ENCODE peak calls at places on chromosomes 7 and 10, in seven cellular contexts. One of them, this sample, is unnamed.

GRCh38 chr7:140639366-140640053 is 1.1 kb downstream of the DENND2A start:
- DNase-seq in GM06990: no peak
- DNase-seq in ascending aorta: no peak
- DNase-seq in foreskin fibroblast: peak; percentile 74
- DNase-seq in lower lobe of right lung: no peak
- DNase-seq in WERI-Rb-1: peak; percentile 41
- DNase-seq in mammary epithelial cell: no peak
- DNase-seq in this sample: no peak

GRCh38 chr10:69232252-69232651 is 12.1 kb downstream of the HKDC1 start:
- DNase-seq in WERI-Rb-1: no peak
- DNase-seq in GM06990: no peak
- DNase-seq in ascending aorta: no peak
- DNase-seq in mammary epithelial cell: peak; percentile 76
- DNase-seq in foreskin fibroblast: peak; percentile 82
- DNase-seq in lower lobe of right lung: no peak
- DNase-seq in this sample: no peak

GRCh38 chr10:124916098-124916584 is 25.8 kb upstream of the ZRANB1 start:
- DNase-seq in ascending aorta: no peak
- DNase-seq in mammary epithelial cell: no peak
- DNase-seq in WERI-Rb-1: no peak
- DNase-seq in foreskin fibroblast: peak; percentile 31
- DNase-seq in GM06990: no peak
- DNase-seq in lower lobe of right lung: no peak
- DNase-seq in this sample: no peak

GRCh38 chr7:50092579-50093411 is at the start of gene ZPBP:
- DNase-seq in mammary epithelial cell: peak; percentile 25
- DNase-seq in foreskin fibroblast: peak; percentile 28
- DNase-seq in ascending aorta: no peak
- DNase-seq in lower lobe of right lung: peak; percentile 56
- DNase-seq in GM06990: peak; percentile 65
- DNase-seq in WERI-Rb-1: no peak
- DNase-seq in this sample: peak; percentile 59

GRCh38 chr7:125599387-125599786 is 669.8 kb upstream of the POT1 start:
- DNase-seq in lower lobe of right lung: no peak
- DNase-seq in mammary epithelial cell: peak; percentile 28
- DNase-seq in ascending aorta: no peak
- DNase-seq in GM06990: no peak
- DNase-seq in WERI-Rb-1: no peak
- DNase-seq in foreskin fibroblast: no peak
- DNase-seq in this sample: no peak

GRCh38 chr7:92639213-92639896 is 49.2 kb upstream of the FAM133B start:
- DNase-seq in ascending aorta: no peak
- DNase-seq in GM06990: no peak
- DNase-seq in lower lobe of right lung: no peak
- DNase-seq in mammary epithelial cell: no peak
- DNase-seq in WERI-Rb-1: no peak
- DNase-seq in foreskin fibroblast: no peak
- DNase-seq in this sample: no peak

GRCh38 chr10:123614888-123615287 is 51.3 kb upstream of the GPR26 start:
- DNase-seq in mammary epithelial cell: peak; percentile 52
- DNase-seq in lower lobe of right lung: peak; percentile 59
- DNase-seq in foreskin fibroblast: peak; percentile 52
- DNase-seq in ascending aorta: no peak
- DNase-seq in GM06990: no peak
- DNase-seq in WERI-Rb-1: no peak
- DNase-seq in this sample: peak; percentile 48

GRCh38 chr10:77458986-77459590 is 178.5 kb downstream of the KCNMA1 start:
- DNase-seq in ascending aorta: no peak
- DNase-seq in GM06990: no peak
- DNase-seq in WERI-Rb-1: no peak
- DNase-seq in mammary epithelial cell: no peak
- DNase-seq in lower lobe of right lung: no peak
- DNase-seq in foreskin fibroblast: peak; percentile 62
- DNase-seq in this sample: no peak

GRCh38 chr10:43225787-43226153 is 41.1 kb downstream of the RASGEF1A start:
- DNase-seq in ascending aorta: peak; percentile 52
- DNase-seq in lower lobe of right lung: peak; percentile 13
- DNase-seq in WERI-Rb-1: peak; percentile 3
- DNase-seq in mammary epithelial cell: no peak
- DNase-seq in foreskin fibroblast: no peak
- DNase-seq in GM06990: no peak
- DNase-seq in this sample: no peak

GRCh38 chr7:158973440-158973839 is 117.1 kb downstream of the DYNC2I1 start:
- DNase-seq in ascending aorta: no peak
- DNase-seq in mammary epithelial cell: no peak
- DNase-seq in foreskin fibroblast: peak; percentile 13
- DNase-seq in GM06990: no peak
- DNase-seq in lower lobe of right lung: no peak
- DNase-seq in WERI-Rb-1: no peak
- DNase-seq in this sample: peak; percentile 78

GRCh38 chr7:91710896-91711295 is 169.6 kb downstream of the MTERF1 start:
- DNase-seq in foreskin fibroblast: peak; percentile 22
- DNase-seq in ascending aorta: no peak
- DNase-seq in mammary epithelial cell: no peak
- DNase-seq in WERI-Rb-1: no peak
- DNase-seq in GM06990: no peak
- DNase-seq in lower lobe of right lung: no peak
- DNase-seq in this sample: no peak

GRCh38 chr7:129465080-129465479 is 30.8 kb downstream of the STRIP2 start:
- DNase-seq in GM06990: no peak
- DNase-seq in lower lobe of right lung: no peak
- DNase-seq in foreskin fibroblast: no peak
- DNase-seq in WERI-Rb-1: no peak
- DNase-seq in ascending aorta: no peak
- DNase-seq in mammary epithelial cell: no peak
- DNase-seq in this sample: no peak

GRCh38 chr7:66376264-66376945 is 171.3 kb downstream of the TPST1 start:
- DNase-seq in lower lobe of right lung: no peak
- DNase-seq in ascending aorta: no peak
- DNase-seq in WERI-Rb-1: no peak
- DNase-seq in mammary epithelial cell: no peak
- DNase-seq in foreskin fibroblast: no peak
- DNase-seq in GM06990: no peak
- DNase-seq in this sample: no peak

GRCh38 chr7:158885624-158886023 is 29.3 kb downstream of the DYNC2I1 start:
- DNase-seq in GM06990: no peak
- DNase-seq in ascending aorta: no peak
- DNase-seq in foreskin fibroblast: peak; percentile 32
- DNase-seq in WERI-Rb-1: no peak
- DNase-seq in lower lobe of right lung: no peak
- DNase-seq in mammary epithelial cell: no peak
- DNase-seq in this sample: no peak

GRCh38 chr10:101035314-101035713 is 4.3 kb downstream of the SFXN3 start:
- DNase-seq in ascending aorta: no peak
- DNase-seq in GM06990: no peak
- DNase-seq in lower lobe of right lung: no peak
- DNase-seq in WERI-Rb-1: no peak
- DNase-seq in foreskin fibroblast: no peak
- DNase-seq in mammary epithelial cell: no peak
- DNase-seq in this sample: no peak

GRCh38 chr10:78319371-78319770 is 285.7 kb downstream of the RPS24 start:
- DNase-seq in mammary epithelial cell: no peak
- DNase-seq in lower lobe of right lung: no peak
- DNase-seq in foreskin fibroblast: no peak
- DNase-seq in WERI-Rb-1: no peak
- DNase-seq in ascending aorta: peak; percentile 41
- DNase-seq in GM06990: no peak
- DNase-seq in this sample: no peak

GRCh38 chr10:133391761-133392518 is 2.0 kb upstream of the MTG1 start:
- DNase-seq in GM06990: peak; percentile 41
- DNase-seq in mammary epithelial cell: no peak
- DNase-seq in ascending aorta: no peak
- DNase-seq in foreskin fibroblast: no peak
- DNase-seq in WERI-Rb-1: no peak
- DNase-seq in lower lobe of right lung: peak; percentile 30
- DNase-seq in this sample: peak; percentile 35

GRCh38 chr10:24208661-24209420 is at the start of gene KIAA1217:
- DNase-seq in GM06990: peak; percentile 40
- DNase-seq in mammary epithelial cell: peak; percentile 28
- DNase-seq in foreskin fibroblast: peak; percentile 46
- DNase-seq in lower lobe of right lung: peak; percentile 60
- DNase-seq in ascending aorta: peak; percentile 66
- DNase-seq in WERI-Rb-1: no peak
- DNase-seq in this sample: no peak

GRCh38 chr10:84540617-84541288 is 212.4 kb downstream of the CCSER2 start:
- DNase-seq in foreskin fibroblast: peak; percentile 83
- DNase-seq in ascending aorta: peak; percentile 79
- DNase-seq in lower lobe of right lung: peak; percentile 74
- DNase-seq in mammary epithelial cell: peak; percentile 45
- DNase-seq in GM06990: peak; percentile 56
- DNase-seq in WERI-Rb-1: peak; percentile 76
- DNase-seq in this sample: peak; percentile 85

GRCh38 chr7:143892527-143893300 is 9.3 kb downstream of the TCAF1 start:
- DNase-seq in ascending aorta: no peak
- DNase-seq in WERI-Rb-1: peak; percentile 50
- DNase-seq in mammary epithelial cell: peak; percentile 35
- DNase-seq in lower lobe of right lung: no peak
- DNase-seq in GM06990: no peak
- DNase-seq in foreskin fibroblast: peak; percentile 76
- DNase-seq in this sample: no peak

GRCh38 chr10:13869295-13869664 is 282.5 kb downstream of the PRPF18 start:
- DNase-seq in foreskin fibroblast: no peak
- DNase-seq in mammary epithelial cell: no peak
- DNase-seq in ascending aorta: peak; percentile 55
- DNase-seq in GM06990: no peak
- DNase-seq in WERI-Rb-1: no peak
- DNase-seq in lower lobe of right lung: no peak
- DNase-seq in this sample: no peak

GRCh38 chr7:29229946-29230345 is 35.4 kb downstream of the CHN2 start:
- DNase-seq in GM06990: no peak
- DNase-seq in WERI-Rb-1: no peak
- DNase-seq in mammary epithelial cell: no peak
- DNase-seq in lower lobe of right lung: no peak
- DNase-seq in ascending aorta: no peak
- DNase-seq in foreskin fibroblast: no peak
- DNase-seq in this sample: no peak

GRCh38 chr7:95933618-95934017 is 161.3 kb downstream of the DYNC1I1 start:
- DNase-seq in GM06990: no peak
- DNase-seq in mammary epithelial cell: no peak
- DNase-seq in lower lobe of right lung: no peak
- DNase-seq in foreskin fibroblast: no peak
- DNase-seq in WERI-Rb-1: no peak
- DNase-seq in ascending aorta: no peak
- DNase-seq in this sample: no peak

GRCh38 chr10:77626266-77626935 is 11.2 kb downstream of the KCNMA1 start:
- DNase-seq in GM06990: no peak
- DNase-seq in WERI-Rb-1: no peak
- DNase-seq in foreskin fibroblast: peak; percentile 61
- DNase-seq in lower lobe of right lung: no peak
- DNase-seq in mammary epithelial cell: no peak
- DNase-seq in ascending aorta: no peak
- DNase-seq in this sample: no peak

GRCh38 chr7:90709501-90710465 is 113.7 kb downstream of the CDK14 start:
- DNase-seq in ascending aorta: no peak
- DNase-seq in lower lobe of right lung: no peak
- DNase-seq in WERI-Rb-1: no peak
- DNase-seq in mammary epithelial cell: peak; percentile 9
- DNase-seq in foreskin fibroblast: peak; percentile 76
- DNase-seq in GM06990: peak; percentile 49
- DNase-seq in this sample: no peak
- TF ChIP-seq CTCF in ascending aorta: no peak
- TF ChIP-seq CTCF in lower lobe of right lung: no peak
- TF ChIP-seq CTCF in WERI-Rb-1: no peak
- TF ChIP-seq CTCF in mammary epithelial cell: no peak
- TF ChIP-seq CTCF in foreskin fibroblast: no peak
- TF ChIP-seq CTCF in GM06990: no peak
- TF ChIP-seq CTCF in this sample: no peak

DNA sequence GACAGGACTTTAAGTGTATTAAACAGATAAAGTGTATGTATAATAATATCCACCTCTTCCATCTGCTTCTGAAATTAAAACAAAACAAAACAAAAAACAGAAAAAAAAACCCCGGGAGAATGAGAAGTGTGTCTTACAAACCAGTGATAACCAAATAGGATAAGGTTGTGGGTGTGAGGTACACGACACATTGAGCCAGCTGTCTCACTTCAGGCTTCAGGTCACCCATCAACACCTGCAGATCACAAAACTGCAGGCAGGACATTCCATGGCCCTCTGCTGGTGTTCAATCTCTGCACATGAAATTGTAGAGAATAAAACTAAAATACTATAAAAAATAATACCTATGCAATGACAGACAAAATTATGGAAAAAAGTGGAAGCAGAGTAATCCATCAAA is 339.9 kb downstream of the SFMBT2 start:
- DNase-seq in WERI-Rb-1: no peak
- DNase-seq in foreskin fibroblast: no peak
- DNase-seq in GM06990: no peak
- DNase-seq in ascending aorta: no peak
- DNase-seq in mammary epithelial cell: no peak
- DNase-seq in lower lobe of right lung: no peak
- DNase-seq in this sample: no peak
- TF ChIP-seq CTCF in WERI-Rb-1: no peak
- TF ChIP-seq CTCF in foreskin fibroblast: no peak
- TF ChIP-seq CTCF in GM06990: peak; percentile 8
- TF ChIP-seq CTCF in ascending aorta: no peak
- TF ChIP-seq CTCF in mammary epithelial cell: no peak
- TF ChIP-seq CTCF in lower lobe of right lung: no peak
- TF ChIP-seq CTCF in this sample: no peak

GRCh38 chr7:118713039-118713438 is 488.5 kb downstream of the ANKRD7 start:
- DNase-seq in WERI-Rb-1: no peak
- DNase-seq in GM06990: no peak
- DNase-seq in foreskin fibroblast: no peak
- DNase-seq in lower lobe of right lung: no peak
- DNase-seq in ascending aorta: no peak
- DNase-seq in mammary epithelial cell: no peak
- DNase-seq in this sample: no peak
- TF ChIP-seq CTCF in WERI-Rb-1: no peak
- TF ChIP-seq CTCF in GM06990: no peak
- TF ChIP-seq CTCF in foreskin fibroblast: no peak
- TF ChIP-seq CTCF in lower lobe of right lung: no peak
- TF ChIP-seq CTCF in ascending aorta: no peak
- TF ChIP-seq CTCF in mammary epithelial cell: no peak
- TF ChIP-seq CTCF in this sample: no peak

DNA sequence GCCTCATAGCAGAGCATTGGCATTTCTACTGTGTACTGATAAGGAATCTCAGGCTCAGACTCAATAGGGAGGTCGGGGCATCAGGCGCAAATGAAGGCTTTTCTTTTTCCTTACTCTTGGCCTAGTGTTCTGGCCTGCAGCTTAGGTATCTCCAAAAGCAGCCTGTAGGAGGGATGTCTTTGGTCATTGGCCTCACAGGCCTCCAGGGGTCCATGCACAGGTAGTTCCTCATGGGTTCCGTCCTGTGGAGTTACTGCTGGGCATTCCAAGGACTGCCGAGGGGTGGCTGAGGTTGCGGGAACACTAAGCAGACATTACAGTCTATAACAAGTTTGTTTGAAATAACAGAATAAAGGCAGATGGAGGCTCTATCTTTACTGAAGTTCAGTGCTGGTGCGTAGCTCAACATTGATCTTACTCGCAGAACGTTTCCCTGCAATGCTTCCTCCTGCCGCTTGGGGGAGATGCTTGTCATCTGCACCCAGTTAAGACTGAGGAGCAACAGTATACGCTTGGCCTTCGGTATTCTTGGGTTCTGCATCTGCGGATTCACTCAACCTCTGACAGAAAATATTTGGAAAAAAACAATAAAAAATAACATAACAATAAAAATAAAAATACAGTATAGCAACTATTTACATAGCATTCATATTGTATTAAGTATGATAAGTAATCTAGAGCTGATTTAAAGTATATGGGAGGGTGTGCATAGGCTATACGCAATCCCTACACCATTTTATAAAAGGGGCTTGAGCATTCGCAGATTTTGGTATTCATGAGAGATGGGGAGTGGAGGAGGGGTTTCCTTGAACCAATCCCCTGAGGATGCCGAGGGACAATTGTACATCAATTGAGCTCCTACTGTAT is 58.9 kb downstream of the SH2D4B start:
- DNase-seq in ascending aorta: no peak
- DNase-seq in foreskin fibroblast: peak; percentile 10
- DNase-seq in WERI-Rb-1: peak; percentile 35
- DNase-seq in GM06990: no peak
- DNase-seq in lower lobe of right lung: peak; percentile 52
- DNase-seq in mammary epithelial cell: peak; percentile 30
- DNase-seq in this sample: no peak
- TF ChIP-seq CTCF in ascending aorta: no peak
- TF ChIP-seq CTCF in foreskin fibroblast: peak; percentile 78
- TF ChIP-seq CTCF in WERI-Rb-1: peak; percentile 82
- TF ChIP-seq CTCF in GM06990: peak; percentile 93
- TF ChIP-seq CTCF in lower lobe of right lung: peak; percentile 76
- TF ChIP-seq CTCF in mammary epithelial cell: peak; percentile 89
- TF ChIP-seq CTCF in this sample: peak; percentile 56

This sample was measured in GM13976.